ENCODE peak calls at places on chromosomes 12 and 14, in ten cellular contexts. G is SK-N-DZ; Q is smooth muscle cell of the brain vasculature; H is SW480; E is GM10248; F is caudate nucleus; I is RWPE1; W is stimulated activated naive B cell treated with anti-CD40 and anti-IgM and Interleukin-4, amounts not matched to agents 10 μg/mL and 1 μg/mL and 100 μg/mL, for 72 hours; P is mesendoderm; V is HCT116. J is an unnamed sample.

GRCh38 chr12:4833511-4833910 is 76.2 kb upstream of the KCNA1 start:
- DNase-seq in I (no peak), G (no peak), V (no peak), P (no peak), W (no peak), E (no peak), F (no peak), Q (no peak), H (no peak), J (no peak)

GRCh38 chr12:12367096-12367998 is 10.5 kb downstream of the BORCS5 start:
- DNase-seq in G (no peak), I (no peak), H (no peak), V (no peak), Q (no peak), F (no peak), W (no peak), E (no peak), P (no peak), J (no peak)

GRCh38 chr14:71309756-71310155 is 402.5 kb downstream of the PCNX1 start:
- DNase-seq in G (no peak), P (peak; percentile 63), H (peak; percentile 5), V (no peak), W (no peak), F (no peak), E (no peak), I (no peak), Q (no peak), J (no peak)

GRCh38 chr12:5309654-5310053 is 122.3 kb upstream of the NTF3 start:
- DNase-seq in G (no peak), V (no peak), F (no peak), P (no peak), W (no peak), I (no peak), H (no peak), E (no peak), Q (no peak), J (no peak)

GRCh38 chr12:75549989-75550388 is 38.6 kb upstream of the KRR1 start:
- DNase-seq in H (no peak), I (no peak), P (no peak), G (no peak), V (no peak), Q (no peak), W (no peak), F (no peak), E (no peak), J (no peak)

GRCh38 chr14:96567289-96567899 is 65.2 kb downstream of the PAPOLA start:
- DNase-seq in V (no peak), H (peak; percentile 30), G (no peak), I (no peak), P (peak; percentile 23), F (no peak), E (peak; percentile 13), Q (no peak), W (no peak), J (no peak)

GRCh38 chr12:124392991-124393790 is 98.3 kb downstream of the RFLNA start:
- DNase-seq in W (no peak), H (no peak), P (peak; percentile 76), E (no peak), V (no peak), I (peak; percentile 45), G (no peak), F (peak; percentile 58), Q (peak; percentile 64), J (peak; percentile 87)

GRCh38 chr12:24902521-24903304 is 46.2 kb downstream of the BCAT1 start:
- DNase-seq in H (no peak), V (no peak), F (no peak), I (no peak), G (no peak), P (peak; percentile 75), Q (no peak), E (peak; percentile 49), W (no peak), J (no peak)

GRCh38 chr12:112939761-112940357 is 1.6 kb downstream of the OAS3 start:
- DNase-seq in V (no peak), E (peak; percentile 69), H (no peak), P (no peak), F (no peak), I (no peak), G (no peak), W (peak; percentile 18), Q (no peak), J (no peak)

GRCh38 chr14:89418976-89419375 is 1.9 kb upstream of the FOXN3 start:
- DNase-seq in F (no peak), G (no peak), P (no peak), V (no peak), H (no peak), I (no peak), Q (no peak), E (no peak), W (no peak), J (no peak)

GRCh38 chr14:61750708-61751474 is 11.3 kb upstream of the SNAPC1 start:
- DNase-seq in I (peak; percentile 80), G (no peak), H (peak; percentile 84), Q (no peak), W (peak; percentile 79), V (peak; percentile 70), F (peak; percentile 20), E (peak; percentile 89), P (peak; percentile 90), J (peak; percentile 91)

GRCh38 chr14:101062065-101062450 is 158.5 kb upstream of the RTL1 start:
- DNase-seq in I (no peak), Q (no peak), E (no peak), P (no peak), F (no peak), V (no peak), H (no peak), G (no peak), W (no peak), J (no peak)

GRCh38 chr14:98234208-98234607 is 1037.8 kb downstream of the BCL11B start:
- DNase-seq in E (no peak), Q (no peak), W (no peak), V (no peak), I (peak; percentile 37), F (no peak), H (peak; percentile 6), G (no peak), P (no peak), J (no peak)

GRCh38 chr14:93712079-93712837 is 76.0 kb downstream of the PRIMA1 start:
- DNase-seq in V (no peak), I (no peak), W (no peak), P (no peak), Q (no peak), F (no peak), E (no peak), H (no peak), G (no peak), J (no peak)

GRCh38 chr12:2101798-2102197 is 49.0 kb downstream of the CACNA1C start:
- DNase-seq in H (no peak), I (no peak), E (no peak), W (no peak), P (no peak), F (no peak), Q (no peak), V (no peak), G (no peak), J (no peak)

GRCh38 chr12:5085896-5086295 is 42.2 kb downstream of the KCNA5 start:
- DNase-seq in V (no peak), Q (peak; percentile 66), F (no peak), P (no peak), E (no peak), H (peak; percentile 89), G (no peak), I (no peak), W (no peak), J (no peak)

GRCh38 chr14:76289276-76289675 is 86.7 kb upstream of the ESRRB start:
- DNase-seq in E (no peak), G (no peak), W (no peak), Q (no peak), P (no peak), H (no peak), V (no peak), I (no peak), F (no peak), J (no peak)

GRCh38 chr12:57765698-57766463 is 997 bp downstream of the CYP27B1 start:
- DNase-seq in H (peak; percentile 75), I (no peak), F (no peak), V (no peak), W (no peak), P (no peak), G (no peak), Q (no peak), E (no peak), J (no peak)

GRCh38 chr12:56350662-56351061 is 9.2 kb downstream of the STAT2 start:
- DNase-seq in E (no peak), P (no peak), G (no peak), H (no peak), F (no peak), I (no peak), W (no peak), V (no peak), Q (no peak), J (no peak)

GRCh38 chr12:120767071-120768024 is 41.7 kb downstream of the ACADS start:
- DNase-seq in W (no peak), H (no peak), F (no peak), G (no peak), V (no peak), Q (no peak), P (no peak), E (peak; percentile 3), I (no peak), J (no peak)

GRCh38 chr14:94112513-94113060 is 2.1 kb downstream of the IFI27 start:
- DNase-seq in Q (no peak), H (no peak), W (no peak), G (no peak), V (no peak), I (no peak), F (no peak), P (no peak), E (no peak), J (peak; percentile 36)

GRCh38 chr12:1760566-1761382 is 59.6 kb upstream of the LRTM2 start:
- DNase-seq in H (peak; percentile 72), P (peak; percentile 51), V (peak; percentile 68), W (no peak), Q (no peak), E (no peak), G (no peak), I (peak; percentile 12), F (no peak), J (no peak)

GRCh38 chr12:88658009-88658408 is 77.7 kb upstream of the KITLG start:
- DNase-seq in I (no peak), Q (no peak), H (peak; percentile 49), P (no peak), G (no peak), E (no peak), F (no peak), V (peak; percentile 19), W (no peak), J (no peak)

GRCh38 chr14:63677891-63678379 is 36.3 kb upstream of the WDR89 start:
- DNase-seq in W (no peak), E (no peak), I (peak; percentile 24), Q (no peak), G (no peak), V (no peak), F (no peak), H (no peak), P (peak; percentile 94), J (peak; percentile 30)

GRCh38 chr12:76871751-76872150 is 7.1 kb downstream of the CSRP2 start:
- DNase-seq in F (no peak), H (no peak), P (no peak), Q (no peak), I (no peak), E (no peak), G (no peak), V (no peak), W (no peak), J (no peak)

GRCh38 chr14:69922198-69922597 is 43.0 kb downstream of the SMOC1 start:
- DNase-seq in F (no peak), I (no peak), V (no peak), H (no peak), P (no peak), E (no peak), W (no peak), Q (no peak), G (no peak), J (no peak)